ENCODE peak calls at places on chromosome 21, in eight cellular contexts. H is Panc1, J is ascending aorta, T is uterus, O is heart right ventricle, A is GM23248, L is heart left ventricle, M is astrocyte. Z is an unnamed sample.

GRCh38 chr21:34693192-34693810 is 24.5 kb downstream of the CLIC6 start:
- DNase-seq in H (peak; percentile 41), J (no peak), T (peak; percentile 24), O (peak; percentile 29), A (peak; percentile 81), L (no peak), M (peak; percentile 63), Z (no peak)

GRCh38 chr21:28932717-28933116 is 60.0 kb downstream of the LTN1 start:
- DNase-seq in H (no peak), J (no peak), T (no peak), O (no peak), A (no peak), L (no peak), M (no peak), Z (no peak)

GRCh38 chr21:28298251-28298672 is 694.4 kb downstream of the LTN1 start:
- DNase-seq in H (no peak), J (no peak), T (no peak), O (no peak), A (peak; percentile 77), L (no peak), M (peak; percentile 72), Z (no peak)

GRCh38 chr21:44889625-44890337 is 16.3 kb upstream of the PTTG1IP start:
- DNase-seq in H (no peak), J (no peak), T (no peak), O (no peak), A (no peak), L (no peak), M (no peak), Z (no peak)

GRCh38 chr21:44820851-44821250 is 3.0 kb upstream of the SUMO3 start:
- DNase-seq in H (no peak), J (no peak), T (no peak), O (no peak), A (peak; percentile 75), L (no peak), M (no peak), Z (no peak)

GRCh38 chr21:35198004-35198403 is 148.9 kb upstream of the RUNX1 start:
- DNase-seq in H (peak; percentile 47), J (no peak), T (no peak), O (peak; percentile 34), A (peak; percentile 96), L (peak; percentile 29), M (peak; percentile 98), Z (no peak)

GRCh38 chr21:31879251-31879650 is 6.4 kb downstream of the HUNK start:
- DNase-seq in H (no peak), J (no peak), T (no peak), O (no peak), A (no peak), L (no peak), M (no peak), Z (no peak)

GRCh38 chr21:44920694-44921604 is at the start of gene ITGB2:
- DNase-seq in H (no peak), J (peak; percentile 79), T (no peak), O (no peak), A (no peak), L (no peak), M (no peak), Z (no peak)

GRCh38 chr21:28993293-28993629 is 584 bp upstream of the LTN1 start:
- DNase-seq in H (no peak), J (no peak), T (no peak), O (no peak), A (no peak), L (no peak), M (no peak), Z (no peak)

GRCh38 chr21:40194181-40194580 is 326.9 kb downstream of the PCP4 start:
- DNase-seq in H (no peak), J (no peak), T (no peak), O (no peak), A (no peak), L (no peak), M (peak; percentile 4), Z (no peak)

GRCh38 chr21:29114765-29115164 is 15.7 kb upstream of the MAP3K7CL start:
- DNase-seq in H (no peak), J (no peak), T (no peak), O (no peak), A (peak; percentile 74), L (no peak), M (peak; percentile 88), Z (no peak)

GRCh38 chr21:38495242-38495641 is 3.0 kb downstream of the ERG start:
- DNase-seq in H (no peak), J (no peak), T (no peak), O (no peak), A (no peak), L (no peak), M (no peak), Z (no peak)

GRCh38 chr21:38492002-38492401 is 6.3 kb downstream of the ERG start:
- DNase-seq in H (no peak), J (no peak), T (no peak), O (no peak), A (no peak), L (no peak), M (no peak), Z (no peak)

GRCh38 chr21:38494688-38495087 is 3.6 kb downstream of the ERG start:
- DNase-seq in H (no peak), J (peak; percentile 85), T (no peak), O (no peak), A (peak; percentile 26), L (no peak), M (peak; percentile 45), Z (no peak)

GRCh38 chr21:38494254-38494648 is 4.0 kb downstream of the ERG start:
- DNase-seq in H (no peak), J (no peak), T (no peak), O (no peak), A (no peak), L (no peak), M (peak; percentile 21), Z (no peak)

DNA sequence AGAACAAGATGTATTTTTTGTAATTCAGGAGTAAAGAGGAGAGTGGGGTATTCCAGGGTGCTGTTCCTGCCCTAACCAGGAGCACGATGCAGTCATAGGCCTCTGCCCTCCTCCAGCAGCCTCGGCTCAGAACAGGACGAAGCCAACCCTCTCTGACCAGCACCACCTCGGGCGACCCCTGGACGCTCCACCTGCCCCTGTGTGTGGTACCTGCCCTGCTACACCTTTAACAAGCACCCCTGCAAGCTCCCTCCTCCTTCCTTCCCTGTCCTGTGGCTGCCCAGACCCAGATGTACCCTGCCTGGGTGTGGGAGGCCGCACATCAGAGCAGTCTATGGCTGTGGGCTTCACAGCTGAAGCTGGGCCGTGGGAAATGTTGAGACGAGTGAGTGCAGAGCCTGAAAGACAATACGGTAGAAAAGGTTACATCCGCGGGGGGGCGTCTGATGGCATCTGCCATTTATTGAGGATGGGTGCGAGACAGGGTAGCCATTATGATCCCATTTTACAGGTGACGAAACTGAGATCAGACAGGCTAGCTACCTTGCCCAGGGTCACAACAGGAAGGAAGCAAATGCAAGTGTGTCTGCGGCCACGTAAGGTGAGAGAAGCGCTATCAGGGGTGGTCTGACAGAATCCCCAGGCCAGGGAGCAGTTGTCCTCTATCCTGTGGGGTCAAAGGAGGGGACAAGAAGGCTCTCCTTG is 4.6 kb downstream of the ERG start:
- DNase-seq in H (no peak), J (no peak), T (no peak), O (no peak), A (no peak), L (no peak), M (no peak), Z (no peak)
- H3K4me1 ChIP-seq in H (peaks cover 3% of the 10 kb centered on the region), J (peaks cover 81% of the 10 kb centered on the region), T (no peaks in the 10 kb centered on the region), O (peaks cover 41% of the 10 kb centered on the region), A (no peaks in the 10 kb centered on the region), L (peaks cover 40% of the 10 kb centered on the region), M (peaks cover 11% of the 10 kb centered on the region), Z (peaks cover 8% of the 10 kb centered on the region)

GRCh38 chr21:36908260-36908908 is 58.1 kb downstream of the HLCS start:
- DNase-seq in H (no peak), J (no peak), T (no peak), O (no peak), A (peak; percentile 51), L (no peak), M (peak; percentile 31), Z (no peak)

GRCh38 chr21:36901575-36901974 is 64.9 kb downstream of the HLCS start:
- DNase-seq in H (no peak), J (no peak), T (no peak), O (no peak), A (no peak), L (no peak), M (no peak), Z (no peak)

GRCh38 chr21:36902331-36902730 is 64.1 kb downstream of the HLCS start:
- DNase-seq in H (no peak), J (no peak), T (no peak), O (no peak), A (no peak), L (no peak), M (no peak), Z (no peak)

GRCh38 chr21:36904093-36904666 is 62.3 kb downstream of the HLCS start:
- DNase-seq in H (no peak), J (no peak), T (no peak), O (no peak), A (no peak), L (no peak), M (no peak), Z (no peak)

DNA sequence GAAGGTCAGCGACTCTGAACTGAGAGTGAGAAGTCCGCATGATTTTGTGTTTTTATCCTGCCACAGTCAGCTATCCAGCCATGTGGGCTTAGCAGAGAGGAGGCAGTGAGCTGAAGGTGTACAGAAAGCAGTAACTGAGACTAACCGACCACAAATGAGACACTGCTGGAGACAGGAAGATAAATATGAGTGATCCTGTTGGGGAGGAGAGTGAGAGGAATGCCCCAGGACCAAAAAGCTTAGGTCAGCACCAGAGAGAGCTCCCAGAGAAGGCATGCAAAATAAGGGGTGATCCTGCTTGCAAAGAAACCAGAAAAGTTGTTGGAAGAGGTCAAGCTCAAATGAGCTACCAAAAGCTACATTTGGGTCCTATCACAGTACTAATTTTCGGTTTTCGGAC is 63.7 kb downstream of the HLCS start:
- DNase-seq in H (no peak), J (no peak), T (no peak), O (no peak), A (peak; percentile 28), L (no peak), M (peak; percentile 53), Z (no peak)
- H3K4me3 ChIP-seq in H (no peak overlapping the region), J (no peak overlapping the region), T (no peak overlapping the region), O (no peak overlapping the region), A (no peak overlapping the region), L (no peak overlapping the region), M (no peak overlapping the region), Z (no peak overlapping the region)

DNA sequence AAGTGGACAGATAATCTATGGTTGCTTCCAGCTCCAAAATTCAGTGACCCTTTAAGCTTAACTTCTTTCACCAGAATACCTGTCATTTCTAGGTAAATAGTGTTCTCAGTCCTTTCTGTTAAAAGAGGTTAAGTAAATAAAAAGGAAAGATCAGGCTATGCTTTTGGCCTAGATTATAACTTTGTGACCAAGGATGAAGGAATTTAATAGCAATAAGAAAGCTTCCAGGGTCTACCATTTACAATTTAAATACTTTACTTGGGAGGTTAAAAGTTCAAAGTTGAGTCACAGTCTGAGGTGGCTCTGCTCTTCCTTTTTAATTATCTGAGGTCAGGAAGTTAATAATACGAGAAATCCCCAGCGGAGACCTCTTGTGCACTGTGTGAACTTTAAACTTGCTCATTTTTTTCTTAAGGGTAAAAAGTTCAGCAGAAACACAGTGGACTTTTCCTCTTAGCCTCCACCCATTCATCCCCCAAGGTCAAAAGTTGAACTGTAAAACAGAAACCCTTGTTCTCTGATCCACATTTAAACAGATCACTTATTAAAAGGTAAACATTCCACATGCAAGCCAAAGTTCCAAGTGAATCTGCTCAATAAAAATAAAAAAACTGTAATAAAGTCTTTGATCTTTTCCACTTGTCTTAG is 187.1 kb downstream of the NRIP1 start:
- DNase-seq in H (no peak), J (no peak), T (no peak), O (no peak), A (peak; percentile 45), L (no peak), M (peak; percentile 55), Z (no peak)
- H3K4me1 ChIP-seq in H (peaks cover 19% of the 10 kb centered on the region), J (no peaks in the 10 kb centered on the region), T (no peaks in the 10 kb centered on the region), O (peaks cover 21% of the 10 kb centered on the region), A (peaks cover 31% of the 10 kb centered on the region), L (peaks cover 10% of the 10 kb centered on the region), M (peaks cover 28% of the 10 kb centered on the region), Z (peaks cover 19% of the 10 kb centered on the region)

GRCh38 chr21:41779659-41780058 is 12.8 kb upstream of the RIPK4 start:
- DNase-seq in H (no peak), J (no peak), T (no peak), O (no peak), A (no peak), L (no peak), M (no peak), Z (no peak)
- H3K4me3 ChIP-seq in H (peak overlapping the region; percentile 28), J (no peak overlapping the region), T (no peak overlapping the region), O (no peak overlapping the region), A (no peak overlapping the region), L (no peak overlapping the region), M (no peak overlapping the region), Z (no peak overlapping the region)

Z was measured in mucosa of descending colon.